ENCODE peak calls at places on chromosomes 11 and 22, in four cellular contexts. One of them, this sample, is unnamed. For H3K4me1, the result is how much of the 10 kb centered on the place peaks cover.

GRCh38 chr22:25564320-25564978 is at the start of gene GRK3:
- DNase-seq in uterus: peak
- DNase-seq in GM12878: no peak
- DNase-seq in colonic mucosa: peak
- DNase-seq in this sample: peak

GRCh38 chr22:47053865-47054185 is 291.4 kb downstream of the TBC1D22A start:
- DNase-seq in uterus: no peak
- DNase-seq in GM12878: no peak
- DNase-seq in colonic mucosa: no peak
- DNase-seq in this sample: no peak

GRCh38 chr11:44916797-44917196 is 33.9 kb downstream of the TP53I11 start:
- DNase-seq in uterus: no peak
- DNase-seq in GM12878: peak
- DNase-seq in colonic mucosa: no peak
- DNase-seq in this sample: no peak

GRCh38 chr11:119737678-119738439 is 8.9 kb upstream of the NECTIN1 start:
- DNase-seq in uterus: no peak
- DNase-seq in GM12878: no peak
- DNase-seq in colonic mucosa: no peak
- DNase-seq in this sample: no peak

GRCh38 chr11:130527648-130528300 is 79.3 kb downstream of the ADAMTS15 start:
- DNase-seq in uterus: no peak
- DNase-seq in GM12878: no peak
- DNase-seq in colonic mucosa: no peak
- DNase-seq in this sample: peak

GRCh38 chr11:44899959-44900358 is 50.7 kb downstream of the TP53I11 start:
- DNase-seq in uterus: peak
- DNase-seq in GM12878: peak
- DNase-seq in colonic mucosa: no peak
- DNase-seq in this sample: peak

GRCh38 chr11:63779044-63779443 is 10.5 kb upstream of the ZFTA start:
- DNase-seq in uterus: no peak
- DNase-seq in GM12878: no peak
- DNase-seq in colonic mucosa: no peak
- DNase-seq in this sample: no peak

GRCh38 chr11:63764201-63764711 is 4.3 kb downstream of the ZFTA start:
- DNase-seq in uterus: no peak
- DNase-seq in GM12878: no peak
- DNase-seq in colonic mucosa: no peak
- DNase-seq in this sample: peak

GRCh38 chr11:77668760-77669159 is 31.2 kb upstream of the CLNS1A start:
- DNase-seq in uterus: no peak
- DNase-seq in GM12878: no peak
- DNase-seq in colonic mucosa: no peak
- DNase-seq in this sample: no peak

GRCh38 chr22:34608716-34609115 is 457.2 kb upstream of the ISX start:
- DNase-seq in uterus: no peak
- DNase-seq in GM12878: no peak
- DNase-seq in colonic mucosa: no peak
- DNase-seq in this sample: no peak

GRCh38 chr11:132620423-132620822 is 911.9 kb downstream of the OPCML start:
- DNase-seq in uterus: no peak
- DNase-seq in GM12878: no peak
- DNase-seq in colonic mucosa: no peak
- DNase-seq in this sample: no peak

GRCh38 chr22:47498969-47499368 is 736.5 kb downstream of the TBC1D22A start:
- DNase-seq in uterus: no peak
- DNase-seq in GM12878: no peak
- DNase-seq in colonic mucosa: no peak
- DNase-seq in this sample: no peak

GRCh38 chr22:38468761-38469305 is 937 bp downstream of the KDELR3 start:
- DNase-seq in uterus: no peak
- DNase-seq in GM12878: no peak
- DNase-seq in colonic mucosa: no peak
- DNase-seq in this sample: no peak

GRCh38 chr22:38469306-38469781 is 1.4 kb downstream of the KDELR3 start:
- DNase-seq in uterus: no peak
- DNase-seq in GM12878: no peak
- DNase-seq in colonic mucosa: no peak
- DNase-seq in this sample: no peak

GRCh38 chr22:38465673-38466490 is 2.0 kb upstream of the KDELR3 start:
- DNase-seq in uterus: no peak
- DNase-seq in GM12878: no peak
- DNase-seq in colonic mucosa: no peak
- DNase-seq in this sample: no peak

GRCh38 chr22:38467438-38467903 is 425 bp upstream of the KDELR3 start:
- DNase-seq in uterus: peak
- DNase-seq in GM12878: no peak
- DNase-seq in colonic mucosa: peak
- DNase-seq in this sample: no peak

DNA sequence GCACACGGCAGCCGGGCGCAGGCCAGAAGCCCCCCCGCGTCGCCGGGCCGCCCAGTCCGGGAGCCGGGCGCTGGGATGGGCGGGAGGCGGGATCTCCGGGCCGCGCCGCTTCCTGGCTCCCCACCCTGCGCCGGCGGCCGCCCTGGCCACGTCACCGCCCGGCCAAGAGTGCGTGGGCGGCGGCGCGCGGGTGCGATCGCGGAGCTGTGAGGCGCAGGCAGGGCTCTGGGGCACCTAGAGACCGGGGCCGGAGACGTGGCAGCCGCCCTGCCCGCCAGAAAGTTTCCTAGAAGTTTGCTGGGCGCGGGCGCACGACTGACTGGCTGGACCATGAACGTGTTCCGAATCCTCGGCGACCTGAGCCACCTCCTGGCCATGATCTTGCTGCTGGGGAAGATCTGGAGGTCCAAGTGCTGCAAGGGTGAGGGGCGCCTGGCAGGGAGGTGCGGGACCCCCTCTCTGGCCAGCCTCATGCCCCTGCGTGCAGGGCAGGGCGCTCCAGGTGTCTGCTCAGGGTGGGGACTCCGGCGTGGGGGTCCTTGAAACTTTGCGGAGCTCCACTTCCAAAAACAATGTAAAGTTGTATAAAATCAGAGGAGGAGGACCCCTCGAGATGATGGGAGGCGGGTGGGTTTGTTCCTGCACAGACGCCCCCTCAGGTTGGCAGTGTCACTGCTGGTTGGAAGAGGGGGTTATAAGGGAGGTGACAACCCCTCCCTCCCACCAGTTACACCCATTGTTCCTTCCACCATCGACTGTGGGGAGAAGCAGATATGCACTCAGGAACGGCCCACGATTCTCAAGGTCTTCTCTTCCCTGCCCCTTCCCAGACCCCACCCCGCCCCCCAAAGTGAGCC is at the start of gene KDELR3:
- DNase-seq in uterus: peak
- DNase-seq in GM12878: no peak
- DNase-seq in colonic mucosa: peak
- DNase-seq in this sample: peak
- H3K4me3 ChIP-seq in uterus: peak
- H3K4me3 ChIP-seq in GM12878: peak
- H3K4me3 ChIP-seq in colonic mucosa: peak
- H3K4me3 ChIP-seq in this sample: peak

GRCh38 chr11:117878314-117878938 is 2.0 kb upstream of the FXYD6 start:
- DNase-seq in uterus: no peak
- DNase-seq in GM12878: no peak
- DNase-seq in colonic mucosa: no peak
- DNase-seq in this sample: no peak
- H3K4me1 ChIP-seq in uterus: under half
- H3K4me1 ChIP-seq in GM12878: under half
- H3K4me1 ChIP-seq in colonic mucosa: under half
- H3K4me1 ChIP-seq in this sample: under half

GRCh38 chr11:10454506-10454901 is 560 bp upstream of the AMPD3 start:
- DNase-seq in uterus: no peak
- DNase-seq in GM12878: no peak
- DNase-seq in colonic mucosa: no peak
- DNase-seq in this sample: no peak

GRCh38 chr11:10453261-10453660 is 1.8 kb upstream of the AMPD3 start:
- DNase-seq in uterus: no peak
- DNase-seq in GM12878: no peak
- DNase-seq in colonic mucosa: no peak
- DNase-seq in this sample: no peak

GRCh38 chr11:10451399-10452116 is 3.5 kb upstream of the AMPD3 start:
- DNase-seq in uterus: no peak
- DNase-seq in GM12878: no peak
- DNase-seq in colonic mucosa: no peak
- DNase-seq in this sample: no peak

GRCh38 chr11:10452211-10452767 is 2.8 kb upstream of the AMPD3 start:
- DNase-seq in uterus: no peak
- DNase-seq in GM12878: no peak
- DNase-seq in colonic mucosa: peak
- DNase-seq in this sample: no peak

DNA sequence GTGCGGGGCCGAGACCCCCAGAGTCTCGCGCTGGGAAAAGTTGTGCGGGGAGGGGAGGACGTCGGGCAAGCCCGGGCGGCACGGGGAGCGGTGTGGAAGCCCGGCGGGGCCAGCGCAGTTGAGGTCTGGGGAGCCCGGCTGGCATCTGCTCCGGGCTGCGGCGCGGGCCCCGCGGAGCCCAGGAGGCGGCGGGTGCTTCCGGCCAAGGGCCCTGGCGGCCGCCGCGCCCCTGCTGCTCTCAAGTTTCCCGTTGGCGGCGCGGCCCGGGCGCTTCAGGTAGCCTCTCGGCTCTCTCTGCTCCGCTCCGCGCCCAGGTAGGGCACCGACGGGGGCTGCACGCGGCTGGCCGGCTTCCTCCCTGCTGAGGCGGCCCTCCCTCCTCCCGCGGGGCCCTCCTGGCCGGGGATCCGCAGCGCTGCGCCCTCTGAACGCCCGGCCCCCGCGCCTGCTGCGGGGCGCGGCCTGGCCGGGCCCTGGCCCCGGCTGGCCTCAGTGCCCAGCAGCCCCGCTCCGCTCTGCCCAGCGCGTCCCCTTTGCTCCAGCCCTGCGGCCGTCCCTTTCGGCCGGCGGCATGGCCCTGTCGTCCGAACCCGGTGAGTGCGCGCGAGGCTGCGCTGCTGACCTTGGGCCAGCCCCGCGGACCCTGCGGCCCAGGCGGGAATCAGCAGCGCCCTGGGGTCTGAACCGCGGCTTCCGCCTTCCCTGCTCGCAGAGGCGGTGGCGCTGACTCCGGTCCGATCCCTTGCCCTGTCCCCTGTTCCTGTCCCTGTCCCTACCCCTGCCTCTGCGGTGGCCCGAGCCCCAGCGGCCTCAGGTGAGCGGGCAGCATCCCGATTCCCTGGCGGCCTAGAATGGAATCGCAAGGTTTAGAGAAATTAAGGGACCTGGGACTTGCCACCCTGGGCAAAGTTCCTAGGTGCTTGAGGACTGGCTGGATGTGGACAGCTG is 4.3 kb upstream of the AMPD3 start:
- DNase-seq in uterus: no peak
- DNase-seq in GM12878: no peak
- DNase-seq in colonic mucosa: peak
- DNase-seq in this sample: peak
- TF ChIP-seq CTCF in uterus: peak
- TF ChIP-seq CTCF in GM12878: peak
- TF ChIP-seq CTCF in colonic mucosa: peak
- TF ChIP-seq CTCF in this sample: peak

DNA sequence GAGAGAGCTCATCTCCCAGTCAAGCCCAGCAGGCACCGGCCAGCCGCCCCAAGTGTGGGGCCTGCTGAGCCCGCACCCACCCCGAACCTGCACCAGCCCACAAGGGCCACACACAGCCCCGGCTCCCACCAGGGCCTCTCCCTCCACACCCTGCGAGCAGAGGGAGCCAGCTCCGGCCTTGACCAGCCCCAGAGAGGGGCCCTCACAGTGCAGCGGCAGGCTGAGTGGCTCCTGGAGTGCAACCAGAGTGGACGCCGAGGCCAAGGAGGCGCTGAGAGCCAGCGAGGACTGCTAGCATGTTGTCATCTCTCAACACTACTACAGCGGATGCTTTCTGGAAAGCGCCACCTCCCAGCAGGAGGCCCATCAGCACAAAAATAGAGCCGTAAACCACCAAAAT is 10.9 kb downstream of the DEFB108B start:
- DNase-seq in uterus: no peak
- DNase-seq in GM12878: no peak
- DNase-seq in colonic mucosa: no peak
- DNase-seq in this sample: no peak
- H3K4me3 ChIP-seq in uterus: no peak
- H3K4me3 ChIP-seq in GM12878: no peak
- H3K4me3 ChIP-seq in colonic mucosa: no peak
- H3K4me3 ChIP-seq in this sample: no peak

GRCh38 chr11:125223901-125224331 is 59.4 kb downstream of the PKNOX2 start:
- DNase-seq in uterus: no peak
- DNase-seq in GM12878: no peak
- DNase-seq in colonic mucosa: no peak
- DNase-seq in this sample: no peak

GRCh38 chr11:125222494-125222893 is 57.9 kb downstream of the PKNOX2 start:
- DNase-seq in uterus: no peak
- DNase-seq in GM12878: no peak
- DNase-seq in colonic mucosa: no peak
- DNase-seq in this sample: no peak

GRCh38 chr11:125224391-125225015 is 60.0 kb downstream of the PKNOX2 start:
- DNase-seq in uterus: peak
- DNase-seq in GM12878: no peak
- DNase-seq in colonic mucosa: peak
- DNase-seq in this sample: peak

GRCh38 chr11:125218336-125218735 is 53.8 kb downstream of the PKNOX2 start:
- DNase-seq in uterus: no peak
- DNase-seq in GM12878: no peak
- DNase-seq in colonic mucosa: no peak
- DNase-seq in this sample: no peak

DNA sequence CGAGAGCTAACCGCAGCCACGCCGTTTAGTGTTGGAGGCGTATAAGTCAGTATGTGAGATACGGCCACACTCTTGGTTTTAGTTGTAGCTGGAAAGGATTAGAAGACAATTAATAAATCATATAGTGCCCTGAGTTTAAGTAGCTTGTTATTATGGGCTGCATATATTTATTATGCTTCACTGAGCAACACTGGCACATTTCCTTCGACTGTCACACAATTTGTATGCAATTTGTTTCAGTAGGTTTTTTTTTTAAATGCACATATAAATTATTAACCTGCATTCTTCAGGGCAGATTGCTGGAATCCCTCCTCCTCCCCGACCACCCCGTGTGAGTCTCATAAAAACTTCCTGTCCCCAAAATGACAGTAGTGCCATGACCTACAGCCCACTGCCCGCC is 56.9 kb downstream of the PKNOX2 start:
- DNase-seq in uterus: no peak
- DNase-seq in GM12878: no peak
- DNase-seq in colonic mucosa: no peak
- DNase-seq in this sample: no peak
- H3K4me1 ChIP-seq in uterus: under half
- H3K4me1 ChIP-seq in GM12878: under half
- H3K4me1 ChIP-seq in colonic mucosa: under half
- H3K4me1 ChIP-seq in this sample: under half

GRCh38 chr11:108003623-108004022 is 5.1 kb upstream of the CUL5 start:
- DNase-seq in uterus: no peak
- DNase-seq in GM12878: no peak
- DNase-seq in colonic mucosa: no peak
- DNase-seq in this sample: no peak

GRCh38 chr11:107998761-107999160 is 9.9 kb upstream of the CUL5 start:
- DNase-seq in uterus: no peak
- DNase-seq in GM12878: no peak
- DNase-seq in colonic mucosa: no peak
- DNase-seq in this sample: no peak

GRCh38 chr11:108002476-108002875 is 6.2 kb upstream of the CUL5 start:
- DNase-seq in uterus: no peak
- DNase-seq in GM12878: no peak
- DNase-seq in colonic mucosa: no peak
- DNase-seq in this sample: no peak

GRCh38 chr11:107996025-107996776 is 12.5 kb upstream of the CUL5 start:
- DNase-seq in uterus: no peak
- DNase-seq in GM12878: no peak
- DNase-seq in colonic mucosa: peak
- DNase-seq in this sample: no peak

GRCh38 chr11:107999759-108000455 is 8.8 kb upstream of the CUL5 start:
- DNase-seq in uterus: no peak
- DNase-seq in GM12878: peak
- DNase-seq in colonic mucosa: no peak
- DNase-seq in this sample: no peak
- TF ChIP-seq CTCF in uterus: peak
- TF ChIP-seq CTCF in GM12878: peak
- TF ChIP-seq CTCF in colonic mucosa: peak
- TF ChIP-seq CTCF in this sample: peak

This sample was measured in heart left ventricle.